ENCODE peak calls at places on chromosomes 1 and 21, in ten cellular contexts. V, U, Z, Q, D, C, A, P, M and W are unnamed samples.

GRCh38 chr1:65812065-65812464 is 19.4 kb downstream of the PDE4B start:
- DNase-seq in V (peak), U (no peak), Z (no peak), Q (no peak), D (no peak), C (peak), A (peak), P (peak), M (no peak), W (no peak)

GRCh38 chr1:77282187-77282865 is 507 bp downstream of the AK5 start:
- DNase-seq in V (no peak), U (peak), Z (no peak), Q (no peak), D (peak), C (no peak), A (peak), P (peak), M (no peak), W (peak)

GRCh38 chr21:41831453-41831831 is 47.7 kb downstream of the PRDM15 start:
- DNase-seq in V (no peak), U (no peak), Z (no peak), Q (no peak), D (no peak), C (no peak), A (no peak), P (no peak), M (peak), W (no peak)

GRCh38 chr1:23524716-23525401 is 6.2 kb downstream of the E2F2 start:
- DNase-seq in V (no peak), U (no peak), Z (no peak), Q (no peak), D (peak), C (no peak), A (no peak), P (no peak), M (no peak), W (no peak)

GRCh38 chr1:199112365-199112764 is 473.5 kb downstream of the PTPRC start:
- DNase-seq in V (no peak), U (no peak), Z (no peak), Q (no peak), D (no peak), C (no peak), A (no peak), P (no peak), M (no peak), W (no peak)

GRCh38 chr1:167968569-167968968 is 31.7 kb upstream of the MPC2 start:
- DNase-seq in V (no peak), U (no peak), Z (no peak), Q (no peak), D (no peak), C (no peak), A (no peak), P (no peak), M (no peak), W (no peak)

GRCh38 chr1:26828352-26829093 is 2.0 kb downstream of the ZDHHC18 start:
- DNase-seq in V (no peak), U (no peak), Z (no peak), Q (no peak), D (no peak), C (no peak), A (no peak), P (no peak), M (peak), W (no peak)

GRCh38 chr1:184296466-184297243 is 90.2 kb upstream of the C1orf21 start:
- DNase-seq in V (peak), U (no peak), Z (peak), Q (peak), D (peak), C (no peak), A (peak), P (no peak), M (no peak), W (peak)

GRCh38 chr1:10339815-10340214 is 59.0 kb upstream of the PGD start:
- DNase-seq in V (peak), U (peak), Z (no peak), Q (no peak), D (peak), C (no peak), A (peak), P (peak), M (no peak), W (no peak)

GRCh38 chr1:119859647-119860046 is 36.7 kb downstream of the ADAM30 start:
- DNase-seq in V (peak), U (peak), Z (peak), Q (no peak), D (no peak), C (no peak), A (peak), P (peak), M (no peak), W (no peak)

GRCh38 chr1:46480959-46481646 is 8.5 kb upstream of the DMBX1 start:
- DNase-seq in V (no peak), U (peak), Z (peak), Q (no peak), D (peak), C (no peak), A (no peak), P (no peak), M (no peak), W (peak)

GRCh38 chr1:201348211-201348566 is 29.3 kb downstream of the TNNT2 start:
- DNase-seq in V (peak), U (peak), Z (peak), Q (no peak), D (peak), C (no peak), A (peak), P (peak), M (no peak), W (peak)

GRCh38 chr1:55215194-55216021 is at the start of gene USP24:
- DNase-seq in V (peak), U (peak), Z (no peak), Q (no peak), D (peak), C (no peak), A (peak), P (peak), M (peak), W (peak)

GRCh38 chr21:41953249-41953830 is 478 bp downstream of the C2CD2 start:
- DNase-seq in V (no peak), U (no peak), Z (no peak), Q (no peak), D (peak), C (no peak), A (no peak), P (no peak), M (no peak), W (peak)

GRCh38 chr21:25895565-25896205 is 160.9 kb downstream of the GABPA start:
- DNase-seq in V (peak), U (peak), Z (peak), Q (no peak), D (peak), C (no peak), A (peak), P (peak), M (no peak), W (no peak)